ENCODE peak calls at places on chromosome 9, in seven cellular contexts. One of them, this sample, is unnamed.

GRCh38 chr9:6944093-6944551 is 186.3 kb downstream of the KDM4C start:
- DNase-seq in K562: no peak
- DNase-seq in A549: no peak
- DNase-seq in HepG2: no peak
- DNase-seq in ovary: no peak
- DNase-seq in transverse colon: no peak
- DNase-seq in stomach: no peak
- DNase-seq in this sample: no peak

GRCh38 chr9:100554935-100555401 is 22.9 kb upstream of the CAVIN4 start:
- DNase-seq in K562: no peak
- DNase-seq in A549: no peak
- DNase-seq in HepG2: no peak
- DNase-seq in ovary: no peak
- DNase-seq in transverse colon: no peak
- DNase-seq in stomach: no peak
- DNase-seq in this sample: no peak

GRCh38 chr9:95516736-95517558 is at the start of gene PTCH1:
- DNase-seq in K562: peak; percentile 85
- DNase-seq in A549: peak; percentile 42
- DNase-seq in HepG2: no peak
- DNase-seq in ovary: peak; percentile 60
- DNase-seq in transverse colon: peak; percentile 67
- DNase-seq in stomach: peak; percentile 60
- DNase-seq in this sample: peak; percentile 79

GRCh38 chr9:124277420-124277819 is 19.7 kb downstream of the NEK6 start:
- DNase-seq in K562: no peak
- DNase-seq in A549: no peak
- DNase-seq in HepG2: no peak
- DNase-seq in ovary: no peak
- DNase-seq in transverse colon: no peak
- DNase-seq in stomach: no peak
- DNase-seq in this sample: no peak

GRCh38 chr9:96660693-96661248 is 5.7 kb upstream of the PRXL2C start:
- DNase-seq in K562: no peak
- DNase-seq in A549: no peak
- DNase-seq in HepG2: peak; percentile 87
- DNase-seq in ovary: no peak
- DNase-seq in transverse colon: no peak
- DNase-seq in stomach: no peak
- DNase-seq in this sample: no peak

GRCh38 chr9:19650292-19650691 is 138.5 kb downstream of the SLC24A2 start:
- DNase-seq in K562: peak; percentile 8
- DNase-seq in A549: no peak
- DNase-seq in HepG2: no peak
- DNase-seq in ovary: no peak
- DNase-seq in transverse colon: no peak
- DNase-seq in stomach: no peak
- DNase-seq in this sample: no peak

GRCh38 chr9:134694714-134695113 is 53.1 kb downstream of the COL5A1 start:
- DNase-seq in K562: no peak
- DNase-seq in A549: no peak
- DNase-seq in HepG2: no peak
- DNase-seq in ovary: no peak
- DNase-seq in transverse colon: no peak
- DNase-seq in stomach: no peak
- DNase-seq in this sample: peak; percentile 48

GRCh38 chr9:126621919-126622735 is 8.4 kb downstream of the LMX1B start:
- DNase-seq in K562: no peak
- DNase-seq in A549: no peak
- DNase-seq in HepG2: no peak
- DNase-seq in ovary: no peak
- DNase-seq in transverse colon: no peak
- DNase-seq in stomach: no peak
- DNase-seq in this sample: no peak

GRCh38 chr9:124792976-124793594 is 16.2 kb downstream of the OLFML2A start:
- DNase-seq in K562: no peak
- DNase-seq in A549: no peak
- DNase-seq in HepG2: no peak
- DNase-seq in ovary: peak; percentile 84
- DNase-seq in transverse colon: no peak
- DNase-seq in stomach: no peak
- DNase-seq in this sample: no peak

GRCh38 chr9:113543286-113544000 is 79.9 kb downstream of the RGS3 start:
- DNase-seq in K562: no peak
- DNase-seq in A549: no peak
- DNase-seq in HepG2: no peak
- DNase-seq in ovary: no peak
- DNase-seq in transverse colon: no peak
- DNase-seq in stomach: no peak
- DNase-seq in this sample: peak; percentile 59

GRCh38 chr9:106883030-106883429 is 20.1 kb downstream of the ZNF462 start:
- DNase-seq in K562: no peak
- DNase-seq in A549: no peak
- DNase-seq in HepG2: no peak
- DNase-seq in ovary: no peak
- DNase-seq in transverse colon: no peak
- DNase-seq in stomach: no peak
- DNase-seq in this sample: no peak

GRCh38 chr9:116860509-116861120 is 173.5 kb downstream of the TRIM32 start:
- DNase-seq in K562: peak; percentile 76
- DNase-seq in A549: peak; percentile 62
- DNase-seq in HepG2: peak; percentile 49
- DNase-seq in ovary: peak; percentile 19
- DNase-seq in transverse colon: peak; percentile 51
- DNase-seq in stomach: peak; percentile 70
- DNase-seq in this sample: peak; percentile 72

GRCh38 chr9:6931913-6932312 is 174.1 kb downstream of the KDM4C start:
- DNase-seq in K562: peak; percentile 48
- DNase-seq in A549: peak; percentile 38
- DNase-seq in HepG2: peak; percentile 65
- DNase-seq in ovary: peak; percentile 28
- DNase-seq in transverse colon: peak; percentile 32
- DNase-seq in stomach: peak; percentile 41
- DNase-seq in this sample: no peak

GRCh38 chr9:111661802-111662491 is 542 bp downstream of the GNG10 start:
- DNase-seq in K562: peak; percentile 68
- DNase-seq in A549: peak; percentile 22
- DNase-seq in HepG2: no peak
- DNase-seq in ovary: peak; percentile 28
- DNase-seq in transverse colon: peak; percentile 28
- DNase-seq in stomach: peak; percentile 30
- DNase-seq in this sample: peak; percentile 65

GRCh38 chr9:134325096-134325812 is 1.0 kb upstream of the RXRA start:
- DNase-seq in K562: peak; percentile 72
- DNase-seq in A549: peak; percentile 39
- DNase-seq in HepG2: no peak
- DNase-seq in ovary: peak; percentile 68
- DNase-seq in transverse colon: peak; percentile 65
- DNase-seq in stomach: peak; percentile 68
- DNase-seq in this sample: peak; percentile 81

GRCh38 chr9:19493174-19493811 is 84.5 kb downstream of the ACER2 start:
- DNase-seq in K562: peak; percentile 43
- DNase-seq in A549: peak; percentile 44
- DNase-seq in HepG2: peak; percentile 15
- DNase-seq in ovary: peak; percentile 47
- DNase-seq in transverse colon: peak; percentile 24
- DNase-seq in stomach: peak; percentile 32
- DNase-seq in this sample: no peak

GRCh38 chr9:26723486-26723885 is 169.1 kb downstream of the CAAP1 start:
- DNase-seq in K562: no peak
- DNase-seq in A549: peak; percentile 70
- DNase-seq in HepG2: peak; percentile 20
- DNase-seq in ovary: no peak
- DNase-seq in transverse colon: peak; percentile 52
- DNase-seq in stomach: no peak
- DNase-seq in this sample: no peak

GRCh38 chr9:35726876-35727438 is 5.0 kb downstream of the TLN1 start:
- DNase-seq in K562: no peak
- DNase-seq in A549: peak; percentile 49
- DNase-seq in HepG2: peak; percentile 35
- DNase-seq in ovary: no peak
- DNase-seq in transverse colon: peak; percentile 49
- DNase-seq in stomach: no peak
- DNase-seq in this sample: peak; percentile 91

GRCh38 chr9:89723696-89724095 is 118.9 kb downstream of the GADD45G start:
- DNase-seq in K562: no peak
- DNase-seq in A549: no peak
- DNase-seq in HepG2: no peak
- DNase-seq in ovary: no peak
- DNase-seq in transverse colon: no peak
- DNase-seq in stomach: no peak
- DNase-seq in this sample: no peak

GRCh38 chr9:13274901-13275641 is 4.4 kb downstream of the MPDZ start:
- DNase-seq in K562: no peak
- DNase-seq in A549: no peak
- DNase-seq in HepG2: no peak
- DNase-seq in ovary: no peak
- DNase-seq in transverse colon: no peak
- DNase-seq in stomach: no peak
- DNase-seq in this sample: no peak

GRCh38 chr9:111975709-111976108 is 79.1 kb downstream of the UGCG start:
- DNase-seq in K562: no peak
- DNase-seq in A549: peak; percentile 59
- DNase-seq in HepG2: peak; percentile 38
- DNase-seq in ovary: no peak
- DNase-seq in transverse colon: peak; percentile 67
- DNase-seq in stomach: peak; percentile 82
- DNase-seq in this sample: no peak

GRCh38 chr9:21677834-21678233 is 124.6 kb upstream of the MTAP start:
- DNase-seq in K562: no peak
- DNase-seq in A549: peak; percentile 95
- DNase-seq in HepG2: no peak
- DNase-seq in ovary: no peak
- DNase-seq in transverse colon: no peak
- DNase-seq in stomach: no peak
- DNase-seq in this sample: no peak

DNA sequence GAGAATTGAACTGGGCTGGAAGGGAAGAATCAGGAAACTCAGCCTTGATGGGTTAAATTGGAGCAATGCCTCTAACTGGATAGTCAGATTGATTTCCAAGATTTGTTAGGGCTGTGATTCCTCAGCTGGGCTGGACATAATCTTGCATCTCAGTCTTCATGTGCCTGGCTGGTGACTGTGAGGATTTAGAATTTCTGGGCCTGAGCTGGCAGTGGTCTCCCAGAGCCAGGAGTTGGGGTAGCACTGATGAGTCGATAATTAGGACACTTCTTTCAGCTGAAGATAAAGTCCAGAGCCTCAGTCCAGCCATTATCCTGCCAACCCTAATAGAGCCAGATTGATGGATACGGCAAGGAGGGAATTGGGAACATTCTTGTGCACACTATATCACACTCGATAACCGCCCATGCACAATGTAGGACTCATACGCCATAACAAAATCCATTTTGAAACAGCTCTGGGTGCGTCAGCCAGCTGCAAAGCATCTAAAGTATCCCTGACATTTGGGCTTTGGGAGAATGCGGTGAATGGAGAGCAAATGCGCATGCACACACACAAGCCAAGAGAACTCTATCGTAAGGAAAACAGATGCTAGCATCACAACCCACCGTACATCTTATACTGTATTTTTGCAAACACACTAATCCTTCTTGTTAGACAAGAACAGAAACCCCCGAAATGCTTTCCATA is 405.1 kb upstream of the KLF4 start:
- DNase-seq in K562: no peak
- DNase-seq in A549: no peak
- DNase-seq in HepG2: no peak
- DNase-seq in ovary: peak; percentile 66
- DNase-seq in transverse colon: no peak
- DNase-seq in stomach: no peak
- DNase-seq in this sample: peak; percentile 72
- TF ChIP-seq EP300 in K562: no peak
- TF ChIP-seq EP300 in A549: no peak
- TF ChIP-seq EP300 in HepG2: no peak
- TF ChIP-seq EP300 in ovary: no peak
- TF ChIP-seq EP300 in transverse colon: no peak
- TF ChIP-seq EP300 in stomach: no peak
- TF ChIP-seq EP300 in this sample: no peak

GRCh38 chr9:38620483-38621433 is at the start of gene ANKRD18A:
- DNase-seq in K562: no peak
- DNase-seq in A549: peak; percentile 96
- DNase-seq in HepG2: peak; percentile 89
- DNase-seq in ovary: no peak
- DNase-seq in transverse colon: peak; percentile 90
- DNase-seq in stomach: peak; percentile 92
- DNase-seq in this sample: peak; percentile 72
- TF ChIP-seq CTCF in K562: no peak
- TF ChIP-seq CTCF in A549: peak; percentile 74
- TF ChIP-seq CTCF in HepG2: peak; percentile 88
- TF ChIP-seq CTCF in ovary: peak; percentile 11
- TF ChIP-seq CTCF in transverse colon: peak; percentile 61
- TF ChIP-seq CTCF in stomach: peak; percentile 60
- TF ChIP-seq CTCF in this sample: peak; percentile 57

DNA sequence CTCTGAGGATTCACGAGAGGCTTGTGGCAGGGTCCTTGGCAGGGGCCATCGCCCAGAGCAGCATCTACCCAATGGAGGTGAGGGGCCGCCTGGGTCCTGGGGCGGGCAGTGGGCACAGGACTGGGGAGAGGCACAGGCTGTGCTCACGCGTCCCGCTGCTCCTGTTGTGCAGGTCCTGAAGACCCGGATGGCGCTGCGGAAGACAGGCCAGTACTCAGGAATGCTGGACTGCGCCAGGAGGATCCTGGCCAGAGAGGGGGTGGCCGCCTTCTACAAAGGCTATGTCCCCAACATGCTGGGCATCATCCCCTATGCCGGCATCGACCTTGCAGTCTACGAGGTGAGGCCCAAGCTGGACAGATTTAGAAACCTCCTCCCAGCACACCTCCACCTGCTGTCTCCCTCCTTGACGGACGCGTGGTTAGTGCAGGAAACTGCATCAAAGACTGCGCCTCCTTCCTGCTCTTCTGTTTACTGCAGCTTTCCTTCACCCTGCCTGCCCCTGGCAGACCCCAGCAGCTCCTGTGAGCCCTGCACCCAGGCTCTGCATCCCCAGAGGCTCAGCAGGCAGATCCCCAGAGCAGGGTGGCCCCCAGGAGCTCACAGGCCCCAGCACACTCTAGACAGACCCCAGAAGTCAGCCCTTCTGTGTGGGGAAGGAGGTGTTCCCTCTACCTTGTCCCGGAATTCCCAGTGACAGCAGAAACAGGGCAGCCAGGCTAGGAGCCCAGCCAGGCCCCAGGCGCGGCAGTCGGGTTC is 21.2 kb downstream of the PTGES2 start:
- DNase-seq in K562: no peak
- DNase-seq in A549: no peak
- DNase-seq in HepG2: no peak
- DNase-seq in ovary: no peak
- DNase-seq in transverse colon: no peak
- DNase-seq in stomach: no peak
- DNase-seq in this sample: peak; percentile 59
- H3K4me1 ChIP-seq in K562: peaks cover 11% of the 10 kb centered on the region
- H3K4me1 ChIP-seq in A549: no peaks in the 10 kb centered on the region
- H3K4me1 ChIP-seq in HepG2: peaks cover 85% of the 10 kb centered on the region
- H3K4me1 ChIP-seq in ovary: peaks cover 29% of the 10 kb centered on the region
- H3K4me1 ChIP-seq in transverse colon: peaks cover 38% of the 10 kb centered on the region
- H3K4me1 ChIP-seq in stomach: peaks cover 34% of the 10 kb centered on the region
- H3K4me1 ChIP-seq in this sample: no peaks in the 10 kb centered on the region

DNA sequence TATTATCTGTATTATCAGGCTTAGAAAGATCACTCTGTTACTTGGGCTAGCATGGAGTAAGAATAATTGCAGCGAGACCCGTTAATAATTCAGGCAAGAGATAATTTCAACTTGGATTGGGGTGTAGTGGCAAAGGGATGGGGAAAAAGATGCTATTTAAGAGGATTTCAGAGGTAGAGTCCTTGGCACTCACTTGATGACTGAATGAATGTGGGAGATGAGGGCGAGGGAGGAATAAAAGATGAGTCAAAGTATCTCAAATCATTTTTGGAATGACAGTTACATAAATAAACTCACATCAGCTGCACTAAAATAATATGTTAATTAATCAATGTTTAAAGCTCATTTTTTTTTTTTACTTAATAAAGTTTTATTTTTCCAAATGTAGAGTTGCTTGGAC is 4.5 kb upstream of the GPR21 start:
- DNase-seq in K562: no peak
- DNase-seq in A549: no peak
- DNase-seq in HepG2: no peak
- DNase-seq in ovary: no peak
- DNase-seq in transverse colon: no peak
- DNase-seq in stomach: no peak
- DNase-seq in this sample: no peak
- TF ChIP-seq EP300 in K562: no peak
- TF ChIP-seq EP300 in A549: no peak
- TF ChIP-seq EP300 in HepG2: no peak
- TF ChIP-seq EP300 in ovary: no peak
- TF ChIP-seq EP300 in transverse colon: no peak
- TF ChIP-seq EP300 in stomach: no peak
- TF ChIP-seq EP300 in this sample: no peak